ENCODE peak calls at places on chromosomes 12 and 14, in four cellular contexts. One of them, this sample, is unnamed.
A peak's percentile ranks its signal among the peaks of the same experiment; 100 is the strongest.

GRCh38 chr12:95231190-95231589 is 13.6 kb downstream of the VEZT start:
- DNase-seq in GM23338: no peak
- DNase-seq in lower lobe of right lung: no peak
- DNase-seq in tibial artery: no peak
- DNase-seq in this sample: no peak

GRCh38 chr12:130754234-130755001 is 38.3 kb upstream of the RIMBP2 start:
- DNase-seq in GM23338: no peak
- DNase-seq in lower lobe of right lung: no peak
- DNase-seq in tibial artery: no peak
- DNase-seq in this sample: no peak

GRCh38 chr14:63852817-63853730 is at the start of gene SYNE2:
- DNase-seq in GM23338: peak; percentile 88
- DNase-seq in lower lobe of right lung: peak; percentile 83
- DNase-seq in tibial artery: peak; percentile 66
- DNase-seq in this sample: no peak

GRCh38 chr12:93361159-93361919 is 16.4 kb upstream of the NUDT4 start:
- DNase-seq in GM23338: peak; percentile 8
- DNase-seq in lower lobe of right lung: no peak
- DNase-seq in tibial artery: no peak
- DNase-seq in this sample: no peak

GRCh38 chr12:53103860-53104305 is 597 bp downstream of the SOAT2 start:
- DNase-seq in GM23338: no peak
- DNase-seq in lower lobe of right lung: no peak
- DNase-seq in tibial artery: no peak
- DNase-seq in this sample: no peak

GRCh38 chr12:105053116-105053572 is 31.1 kb downstream of the ALDH1L2 start:
- DNase-seq in GM23338: peak; percentile 92
- DNase-seq in lower lobe of right lung: peak; percentile 66
- DNase-seq in tibial artery: peak; percentile 90
- DNase-seq in this sample: peak; percentile 79

GRCh38 chr12:38502016-38502415 is 185.4 kb downstream of the ALG10B start:
- DNase-seq in GM23338: no peak
- DNase-seq in lower lobe of right lung: no peak
- DNase-seq in tibial artery: no peak
- DNase-seq in this sample: no peak

GRCh38 chr12:121391619-121392324 is 8.1 kb upstream of the RNF34 start:
- DNase-seq in GM23338: no peak
- DNase-seq in lower lobe of right lung: peak; percentile 53
- DNase-seq in tibial artery: peak; percentile 23
- DNase-seq in this sample: peak; percentile 12

GRCh38 chr12:109893250-109893995 is 6.7 kb upstream of the TCHP start:
- DNase-seq in GM23338: no peak
- DNase-seq in lower lobe of right lung: no peak
- DNase-seq in tibial artery: no peak
- DNase-seq in this sample: no peak

GRCh38 chr12:120536064-120536791 is 2.1 kb downstream of the RNF10 start:
- DNase-seq in GM23338: no peak
- DNase-seq in lower lobe of right lung: no peak
- DNase-seq in tibial artery: no peak
- DNase-seq in this sample: no peak

GRCh38 chr14:82626156-82627055 is 1092.8 kb upstream of the SEL1L start:
- DNase-seq in GM23338: no peak
- DNase-seq in lower lobe of right lung: no peak
- DNase-seq in tibial artery: no peak
- DNase-seq in this sample: no peak

GRCh38 chr14:77883479-77884238 is 83.8 kb downstream of the ADCK1 start:
- DNase-seq in GM23338: no peak
- DNase-seq in lower lobe of right lung: no peak
- DNase-seq in tibial artery: no peak
- DNase-seq in this sample: no peak

GRCh38 chr14:36052063-36052462 is 124.5 kb downstream of the PTCSC3 start:
- DNase-seq in GM23338: no peak
- DNase-seq in lower lobe of right lung: no peak
- DNase-seq in tibial artery: no peak
- DNase-seq in this sample: no peak
- H3K4me3 ChIP-seq in GM23338: no peak overlapping the region
- H3K4me3 ChIP-seq in lower lobe of right lung: no peak overlapping the region
- H3K4me3 ChIP-seq in tibial artery: no peak overlapping the region
- H3K4me3 ChIP-seq in this sample: no peak overlapping the region

GRCh38 chr14:65210118-65210826 is 108.0 kb upstream of the MAX start:
- DNase-seq in GM23338: no peak
- DNase-seq in lower lobe of right lung: no peak
- DNase-seq in tibial artery: no peak
- DNase-seq in this sample: no peak
- H3K4me3 ChIP-seq in GM23338: no peak overlapping the region
- H3K4me3 ChIP-seq in lower lobe of right lung: no peak overlapping the region
- H3K4me3 ChIP-seq in tibial artery: no peak overlapping the region
- H3K4me3 ChIP-seq in this sample: no peak overlapping the region

DNA sequence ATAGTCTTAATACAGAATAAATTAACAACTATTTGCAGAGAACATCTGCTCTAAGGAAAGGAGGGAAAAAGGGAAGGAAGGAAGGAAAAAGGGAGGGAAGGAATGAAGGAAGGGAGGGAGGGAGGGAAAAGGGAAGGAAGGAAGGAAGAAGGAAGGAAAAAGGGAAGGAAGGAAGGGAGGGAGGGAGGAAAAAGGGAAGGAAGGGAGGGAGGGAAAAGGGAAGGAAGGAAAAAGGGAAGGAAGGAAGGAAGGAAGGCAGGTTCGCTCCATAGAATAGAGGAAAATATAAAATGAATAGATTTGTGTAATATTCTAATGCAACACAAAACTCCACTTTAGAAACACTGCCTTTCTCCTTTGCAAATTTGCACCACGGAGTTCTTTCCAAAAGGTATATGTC is 16.6 kb downstream of the KICS2 start:
- DNase-seq in GM23338: no peak
- DNase-seq in lower lobe of right lung: no peak
- DNase-seq in tibial artery: no peak
- DNase-seq in this sample: no peak
- H3K4me3 ChIP-seq in GM23338: no peak overlapping the region
- H3K4me3 ChIP-seq in lower lobe of right lung: no peak overlapping the region
- H3K4me3 ChIP-seq in tibial artery: no peak overlapping the region
- H3K4me3 ChIP-seq in this sample: no peak overlapping the region

GRCh38 chr14:76328457-76329137 is 47.3 kb upstream of the ESRRB start:
- DNase-seq in GM23338: no peak
- DNase-seq in lower lobe of right lung: no peak
- DNase-seq in tibial artery: no peak
- DNase-seq in this sample: no peak
- H3K4me3 ChIP-seq in GM23338: peak overlapping the region; percentile 74
- H3K4me3 ChIP-seq in lower lobe of right lung: no peak overlapping the region
- H3K4me3 ChIP-seq in tibial artery: no peak overlapping the region
- H3K4me3 ChIP-seq in this sample: no peak overlapping the region

DNA sequence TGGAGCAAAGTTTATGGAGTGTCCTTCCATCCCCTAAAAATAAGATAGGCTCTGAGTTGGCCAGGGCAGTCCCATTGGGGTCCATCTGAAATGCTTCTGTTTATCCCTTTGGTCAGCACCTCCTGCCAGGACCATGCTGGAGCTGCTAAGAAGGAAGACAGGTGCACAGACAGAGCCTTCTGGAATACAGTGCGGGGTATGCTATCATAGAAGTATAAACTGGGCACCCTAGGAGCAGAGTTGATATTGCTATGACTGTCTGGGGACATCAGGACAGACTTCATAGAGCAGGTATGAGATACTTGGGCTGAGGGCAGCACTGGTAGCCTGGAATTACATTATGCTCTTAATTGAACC is 170.4 kb upstream of the HIF1A start:
- DNase-seq in GM23338: no peak
- DNase-seq in lower lobe of right lung: no peak
- DNase-seq in tibial artery: no peak
- DNase-seq in this sample: no peak
- H3K4me3 ChIP-seq in GM23338: no peak overlapping the region
- H3K4me3 ChIP-seq in lower lobe of right lung: no peak overlapping the region
- H3K4me3 ChIP-seq in tibial artery: no peak overlapping the region
- H3K4me3 ChIP-seq in this sample: no peak overlapping the region

DNA sequence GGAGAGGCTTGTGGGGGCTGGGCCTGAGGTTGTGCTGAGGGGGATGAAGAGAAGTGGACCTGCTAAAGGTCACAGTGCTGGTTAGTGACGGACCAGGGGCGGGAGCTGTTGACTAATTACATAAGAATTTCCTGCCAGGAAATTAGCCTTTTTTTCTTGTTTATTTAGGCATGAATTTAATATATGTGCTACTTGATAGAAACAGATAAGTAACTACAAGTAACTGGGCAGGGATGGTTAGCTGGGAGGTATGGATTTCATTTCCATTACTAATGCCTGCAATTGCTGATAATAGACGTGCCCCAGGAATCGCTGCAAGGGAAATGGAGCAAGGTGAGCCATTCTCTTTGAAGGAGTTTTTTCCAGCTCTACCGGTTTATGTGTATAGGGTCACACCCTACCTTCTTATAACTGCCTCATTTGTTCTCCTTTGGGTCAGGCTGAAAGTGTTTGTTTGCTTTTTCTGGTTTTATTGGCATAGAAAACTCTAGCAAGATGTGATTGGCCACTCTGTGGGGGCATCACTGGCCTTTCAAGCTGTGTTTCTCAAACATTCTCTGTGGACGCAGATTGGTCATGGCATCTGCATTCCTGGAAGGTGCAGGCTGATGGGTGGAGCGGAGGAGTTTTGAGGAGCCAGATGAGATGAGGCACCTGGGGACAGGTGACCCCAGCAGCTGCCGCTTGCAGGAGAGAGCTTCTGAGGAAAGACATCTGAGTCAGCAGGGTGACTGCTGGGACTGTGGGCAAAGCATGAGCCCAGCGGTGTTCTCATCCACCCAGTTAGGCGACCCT is 19.0 kb upstream of the GPRC5A start:
- DNase-seq in GM23338: peak; percentile 36
- DNase-seq in lower lobe of right lung: peak; percentile 55
- DNase-seq in tibial artery: no peak
- DNase-seq in this sample: no peak
- H3K4me3 ChIP-seq in GM23338: no peak overlapping the region
- H3K4me3 ChIP-seq in lower lobe of right lung: no peak overlapping the region
- H3K4me3 ChIP-seq in tibial artery: no peak overlapping the region
- H3K4me3 ChIP-seq in this sample: no peak overlapping the region

GRCh38 chr12:57475271-57476161 is 4.2 kb downstream of the ARHGAP9 start:
- DNase-seq in GM23338: peak; percentile 69
- DNase-seq in lower lobe of right lung: no peak
- DNase-seq in tibial artery: no peak
- DNase-seq in this sample: no peak
- H3K4me3 ChIP-seq in GM23338: peak overlapping the region; percentile 82
- H3K4me3 ChIP-seq in lower lobe of right lung: peak overlapping the region; percentile 57
- H3K4me3 ChIP-seq in tibial artery: peak overlapping the region; percentile 52
- H3K4me3 ChIP-seq in this sample: peak overlapping the region; percentile 28

This sample was measured in skeletal muscle cell.